ENCODE peak calls at places on chromosomes 5 and 9, in four cellular contexts. W, Q, X and H are unnamed samples.

GRCh38 chr5:24643880-24644279 is 898 bp downstream of the CDH10 start:
- DNase-seq in W (no peak), Q (no peak), X (no peak), H (no peak)

GRCh38 chr9:128361296-128361980 is 9.7 kb upstream of the URM1 start:
- DNase-seq in W (peak), Q (no peak), X (peak), H (no peak)

GRCh38 chr9:92298036-92298435 is 4.5 kb upstream of the IARS1 start:
- DNase-seq in W (no peak), Q (no peak), X (no peak), H (no peak)

GRCh38 chr9:98880311-98881015 is 63.2 kb upstream of the COL15A1 start:
- DNase-seq in W (no peak), Q (no peak), X (no peak), H (no peak)

GRCh38 chr5:10172242-10172641 is 77.4 kb downstream of the ATPSCKMT start:
- DNase-seq in W (no peak), Q (no peak), X (no peak), H (no peak)

GRCh38 chr5:177539411-177539810 is 15.0 kb downstream of the FAM193B start:
- DNase-seq in W (no peak), Q (peak), X (no peak), H (no peak)

GRCh38 chr5:41143124-41143523 is 70.2 kb downstream of the C6 start:
- DNase-seq in W (no peak), Q (no peak), X (no peak), H (no peak)

GRCh38 chr5:76670508-76670907 is 45.4 kb upstream of the F2R start:
- DNase-seq in W (no peak), Q (no peak), X (no peak), H (no peak)

GRCh38 chr9:7935666-7936065 is 136.1 kb upstream of the DMAC1 start:
- DNase-seq in W (no peak), Q (no peak), X (no peak), H (no peak)

GRCh38 chr9:87160148-87161107 is 213.1 kb upstream of the GAS1 start:
- DNase-seq in W (no peak), Q (no peak), X (no peak), H (no peak)

GRCh38 chr9:126515001-126515872 is 98.5 kb upstream of the LMX1B start:
- DNase-seq in W (no peak), Q (no peak), X (no peak), H (no peak)

GRCh38 chr5:111641533-111642230 is 115.3 kb downstream of the NREP start:
- DNase-seq in W (no peak), Q (peak), X (no peak), H (no peak)

GRCh38 chr9:10614201-10614870 is 1.5 kb upstream of the PTPRD start:
- DNase-seq in W (no peak), Q (no peak), X (no peak), H (no peak)

GRCh38 chr5:79093762-79094161 is 17.8 kb upstream of the BHMT start:
- DNase-seq in W (no peak), Q (no peak), X (peak), H (no peak)

GRCh38 chr5:137190441-137190840 is 308.7 kb downstream of the SPOCK1 start:
- DNase-seq in W (no peak), Q (peak), X (no peak), H (no peak)

GRCh38 chr9:33081128-33081851 is 4.8 kb upstream of the SMU1 start:
- DNase-seq in W (peak), Q (peak), X (peak), H (peak)

GRCh38 chr9:129685220-129685932 is 19.9 kb downstream of the PRRX2 start:
- DNase-seq in W (no peak), Q (no peak), X (no peak), H (no peak)

GRCh38 chr5:14665110-14665822 is 748 bp downstream of the OTULIN start:
- DNase-seq in W (peak), Q (peak), X (peak), H (peak)

GRCh38 chr9:15423328-15423985 is 781 bp downstream of the SNAPC3 start:
- DNase-seq in W (peak), Q (peak), X (peak), H (no peak)

GRCh38 chr5:35608881-35609779 is 8.5 kb upstream of the SPEF2 start:
- DNase-seq in W (peak), Q (no peak), X (no peak), H (no peak)

GRCh38 chr5:178786859-178787499 is 56.5 kb upstream of the ZNF354A start:
- DNase-seq in W (no peak), Q (peak), X (no peak), H (peak)

GRCh38 chr9:134824583-134824982 is 56.0 kb upstream of the FCN2 start:
- DNase-seq in W (no peak), Q (no peak), X (no peak), H (no peak)

GRCh38 chr9:97293207-97293721 is 14.2 kb upstream of the CCDC180 start:
- DNase-seq in W (no peak), Q (peak), X (peak), H (no peak)